ENCODE peak calls at places on chromosomes 12 and 14, in four cellular contexts. One of them, this sample, is unnamed. For H3K9me3 and H3K4me1, the result is how much of the 10 kb centered on the place peaks cover.

GRCh38 chr12:51980809-51981127 is 26.0 kb upstream of the TAMALIN start:
- DNase-seq in CD8-positive, alpha-beta T cell: no peak
- DNase-seq in lower lobe of right lung: no peak
- DNase-seq in mammary epithelial cell: no peak
- DNase-seq in this sample: no peak

GRCh38 chr14:39158222-39158858 is 11.8 kb downstream of the TRAPPC6B start:
- DNase-seq in lower lobe of right lung: no peak
- DNase-seq in CD8-positive, alpha-beta T cell: no peak
- DNase-seq in mammary epithelial cell: no peak
- DNase-seq in this sample: no peak

GRCh38 chr12:123478069-123478468 is 20.1 kb downstream of the SNRNP35 start:
- DNase-seq in CD8-positive, alpha-beta T cell: no peak
- DNase-seq in lower lobe of right lung: no peak
- DNase-seq in mammary epithelial cell: no peak
- DNase-seq in this sample: no peak

GRCh38 chr14:89000007-89000942 is 175.8 kb downstream of the TTC8 start:
- DNase-seq in lower lobe of right lung: peak
- DNase-seq in mammary epithelial cell: peak
- DNase-seq in CD8-positive, alpha-beta T cell: no peak
- DNase-seq in this sample: peak

GRCh38 chr12:75878382-75878720 is 153.2 kb downstream of the PHLDA1 start:
- DNase-seq in CD8-positive, alpha-beta T cell: no peak
- DNase-seq in mammary epithelial cell: peak
- DNase-seq in lower lobe of right lung: no peak
- DNase-seq in this sample: peak

GRCh38 chr14:89566644-89567411 is 149.8 kb upstream of the FOXN3 start:
- DNase-seq in mammary epithelial cell: no peak
- DNase-seq in lower lobe of right lung: no peak
- DNase-seq in CD8-positive, alpha-beta T cell: no peak
- DNase-seq in this sample: no peak

GRCh38 chr14:68249534-68250517 is 430.2 kb downstream of the RAD51B start:
- DNase-seq in lower lobe of right lung: no peak
- DNase-seq in mammary epithelial cell: peak
- DNase-seq in CD8-positive, alpha-beta T cell: no peak
- DNase-seq in this sample: peak

GRCh38 chr12:107570721-107571120 is 114.9 kb upstream of the PWP1 start:
- DNase-seq in CD8-positive, alpha-beta T cell: no peak
- DNase-seq in lower lobe of right lung: no peak
- DNase-seq in mammary epithelial cell: no peak
- DNase-seq in this sample: peak

GRCh38 chr12:15163001-15163400 is 58.2 kb downstream of the RERG start:
- DNase-seq in CD8-positive, alpha-beta T cell: no peak
- DNase-seq in lower lobe of right lung: no peak
- DNase-seq in mammary epithelial cell: peak
- DNase-seq in this sample: no peak

GRCh38 chr12:103495783-103496456 is at the start of gene C12orf42:
- DNase-seq in mammary epithelial cell: peak
- DNase-seq in lower lobe of right lung: peak
- DNase-seq in CD8-positive, alpha-beta T cell: peak
- DNase-seq in this sample: peak

GRCh38 chr12:99131761-99132199 is 486.7 kb downstream of the APAF1 start:
- DNase-seq in mammary epithelial cell: no peak
- DNase-seq in lower lobe of right lung: peak
- DNase-seq in CD8-positive, alpha-beta T cell: no peak
- DNase-seq in this sample: peak

GRCh38 chr12:103093499-103094106 is 136.1 kb downstream of the ASCL1 start:
- DNase-seq in CD8-positive, alpha-beta T cell: no peak
- DNase-seq in mammary epithelial cell: no peak
- DNase-seq in lower lobe of right lung: no peak
- DNase-seq in this sample: no peak

GRCh38 chr14:64937821-64938193 is 4.7 kb downstream of the GPX2 start:
- DNase-seq in CD8-positive, alpha-beta T cell: no peak
- DNase-seq in mammary epithelial cell: no peak
- DNase-seq in lower lobe of right lung: no peak
- DNase-seq in this sample: peak

GRCh38 chr12:52217223-52217622 is 15.8 kb upstream of the KRT7 start:
- DNase-seq in CD8-positive, alpha-beta T cell: no peak
- DNase-seq in mammary epithelial cell: peak
- DNase-seq in lower lobe of right lung: peak
- DNase-seq in this sample: no peak

GRCh38 chr12:124391340-124392261 is 96.7 kb downstream of the RFLNA start:
- DNase-seq in CD8-positive, alpha-beta T cell: peak
- DNase-seq in lower lobe of right lung: peak
- DNase-seq in mammary epithelial cell: no peak
- DNase-seq in this sample: peak

GRCh38 chr14:64060648-64061096 is 207.9 kb downstream of the SYNE2 start:
- DNase-seq in lower lobe of right lung: no peak
- DNase-seq in CD8-positive, alpha-beta T cell: no peak
- DNase-seq in mammary epithelial cell: peak
- DNase-seq in this sample: peak

GRCh38 chr14:52366796-52367315 is 52.7 kb downstream of the PTGER2 start:
- DNase-seq in lower lobe of right lung: no peak
- DNase-seq in CD8-positive, alpha-beta T cell: no peak
- DNase-seq in mammary epithelial cell: no peak
- DNase-seq in this sample: no peak

GRCh38 chr14:69327507-69327906 is 67.5 kb downstream of the GALNT16 start:
- DNase-seq in CD8-positive, alpha-beta T cell: no peak
- DNase-seq in mammary epithelial cell: no peak
- DNase-seq in lower lobe of right lung: no peak
- DNase-seq in this sample: no peak

GRCh38 chr12:29439506-29439905 is 58.0 kb downstream of the OVCH1 start:
- DNase-seq in CD8-positive, alpha-beta T cell: no peak
- DNase-seq in mammary epithelial cell: no peak
- DNase-seq in lower lobe of right lung: no peak
- DNase-seq in this sample: no peak

GRCh38 chr14:72523397-72524157 is 370.3 kb downstream of the DPF3 start:
- DNase-seq in CD8-positive, alpha-beta T cell: no peak
- DNase-seq in mammary epithelial cell: no peak
- DNase-seq in lower lobe of right lung: no peak
- DNase-seq in this sample: no peak

GRCh38 chr14:92122761-92123160 is 992 bp downstream of the CPSF2 start:
- DNase-seq in lower lobe of right lung: no peak
- DNase-seq in CD8-positive, alpha-beta T cell: no peak
- DNase-seq in mammary epithelial cell: no peak
- DNase-seq in this sample: peak

GRCh38 chr12:107437954-107438353 is 247.6 kb upstream of the PWP1 start:
- DNase-seq in lower lobe of right lung: no peak
- DNase-seq in CD8-positive, alpha-beta T cell: no peak
- DNase-seq in mammary epithelial cell: no peak
- DNase-seq in this sample: no peak

GRCh38 chr12:132614861-132615578 is 3.6 kb upstream of the P2RX2 start:
- DNase-seq in CD8-positive, alpha-beta T cell: peak
- DNase-seq in lower lobe of right lung: peak
- DNase-seq in mammary epithelial cell: peak
- DNase-seq in this sample: peak

GRCh38 chr14:89283327-89284060 is 133.5 kb downstream of the FOXN3 start:
- DNase-seq in mammary epithelial cell: no peak
- DNase-seq in lower lobe of right lung: no peak
- DNase-seq in CD8-positive, alpha-beta T cell: no peak
- DNase-seq in this sample: no peak

GRCh38 chr14:104780513-104781030 is 15.0 kb downstream of the AKT1 start:
- DNase-seq in CD8-positive, alpha-beta T cell: no peak
- DNase-seq in lower lobe of right lung: no peak
- DNase-seq in mammary epithelial cell: no peak
- DNase-seq in this sample: no peak

GRCh38 chr14:22433059-22433458 is 156.0 kb downstream of the DAD1 start:
- DNase-seq in mammary epithelial cell: no peak
- DNase-seq in lower lobe of right lung: no peak
- DNase-seq in CD8-positive, alpha-beta T cell: no peak
- DNase-seq in this sample: no peak

GRCh38 chr12:54390668-54391551 is 6.4 kb upstream of the ZNF385A start:
- DNase-seq in CD8-positive, alpha-beta T cell: peak
- DNase-seq in lower lobe of right lung: no peak
- DNase-seq in mammary epithelial cell: peak
- DNase-seq in this sample: no peak

GRCh38 chr12:124904306-124905098 is 9.9 kb downstream of the UBC start:
- DNase-seq in mammary epithelial cell: peak
- DNase-seq in CD8-positive, alpha-beta T cell: no peak
- DNase-seq in lower lobe of right lung: peak
- DNase-seq in this sample: peak

GRCh38 chr14:103281496-103282231 is 52.4 kb upstream of the EIF5 start:
- DNase-seq in CD8-positive, alpha-beta T cell: no peak
- DNase-seq in mammary epithelial cell: peak
- DNase-seq in lower lobe of right lung: no peak
- DNase-seq in this sample: peak

GRCh38 chr14:105844810-105845724 is 318.7 kb downstream of the TMEM121 start:
- DNase-seq in mammary epithelial cell: no peak
- DNase-seq in CD8-positive, alpha-beta T cell: peak
- DNase-seq in lower lobe of right lung: no peak
- DNase-seq in this sample: no peak
- H3K9me3 ChIP-seq in mammary epithelial cell: half or more
- H3K9me3 ChIP-seq in CD8-positive, alpha-beta T cell: under half
- H3K9me3 ChIP-seq in lower lobe of right lung: under half
- H3K9me3 ChIP-seq in this sample: under half

GRCh38 chr14:75070383-75070782 is 942 bp downstream of the ZC2HC1C start:
- DNase-seq in mammary epithelial cell: no peak
- DNase-seq in CD8-positive, alpha-beta T cell: no peak
- DNase-seq in lower lobe of right lung: no peak
- DNase-seq in this sample: no peak
- H3K4me3 ChIP-seq in mammary epithelial cell: no peak
- H3K4me3 ChIP-seq in CD8-positive, alpha-beta T cell: no peak
- H3K4me3 ChIP-seq in lower lobe of right lung: peak
- H3K4me3 ChIP-seq in this sample: no peak

DNA sequence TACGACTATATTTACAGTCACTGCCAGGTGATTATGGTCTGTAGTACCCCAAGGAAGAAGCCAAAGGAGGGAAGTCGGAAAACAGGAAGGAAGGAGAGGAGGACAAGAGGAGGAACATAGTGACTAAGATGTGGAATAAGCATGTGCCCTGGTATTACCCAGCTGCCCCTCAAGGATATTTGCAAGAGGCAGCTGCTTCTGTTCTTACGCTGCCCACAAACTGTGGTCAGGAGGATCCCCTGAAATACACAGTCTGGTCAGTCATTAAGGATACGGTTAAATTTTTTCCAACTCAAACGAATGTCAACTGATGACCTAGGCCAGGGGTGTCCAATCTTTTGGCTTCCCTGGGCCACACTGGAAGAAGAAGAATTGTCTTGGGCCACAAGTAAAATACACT is 126.5 kb downstream of the CMAS start:
- DNase-seq in lower lobe of right lung: no peak
- DNase-seq in CD8-positive, alpha-beta T cell: no peak
- DNase-seq in mammary epithelial cell: no peak
- DNase-seq in this sample: no peak
- H3K4me1 ChIP-seq in lower lobe of right lung: under half
- H3K4me1 ChIP-seq in CD8-positive, alpha-beta T cell: under half
- H3K4me1 ChIP-seq in mammary epithelial cell: under half
- H3K4me1 ChIP-seq in this sample: under half

DNA sequence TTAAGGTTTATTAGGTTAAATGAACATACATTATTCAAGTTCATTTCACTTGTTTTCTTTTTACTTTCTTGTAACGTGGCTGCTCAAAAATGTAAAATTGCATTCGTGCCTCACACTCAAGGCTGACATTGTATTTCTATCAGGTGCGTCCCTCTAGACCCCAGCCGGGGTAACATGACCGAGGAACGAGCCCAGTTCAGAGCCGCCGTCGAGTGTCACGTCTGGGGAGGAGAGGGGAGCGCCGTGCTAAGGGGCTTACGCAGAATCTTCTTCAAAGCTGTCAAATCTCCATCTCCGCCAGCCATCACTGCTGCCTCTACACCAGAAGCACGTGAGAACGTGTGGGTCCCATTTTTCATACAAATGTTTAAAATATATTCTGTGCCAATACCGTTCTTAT is 170.6 kb downstream of the RIMBP2 start:
- DNase-seq in CD8-positive, alpha-beta T cell: no peak
- DNase-seq in lower lobe of right lung: no peak
- DNase-seq in mammary epithelial cell: no peak
- DNase-seq in this sample: no peak
- H3K9me3 ChIP-seq in CD8-positive, alpha-beta T cell: under half
- H3K9me3 ChIP-seq in lower lobe of right lung: under half
- H3K9me3 ChIP-seq in mammary epithelial cell: under half
- H3K9me3 ChIP-seq in this sample: under half

GRCh38 chr12:120132863-120133385 is 16.4 kb upstream of the RAB35 start:
- DNase-seq in mammary epithelial cell: no peak
- DNase-seq in lower lobe of right lung: no peak
- DNase-seq in CD8-positive, alpha-beta T cell: no peak
- DNase-seq in this sample: no peak
- H3K4me3 ChIP-seq in mammary epithelial cell: no peak
- H3K4me3 ChIP-seq in lower lobe of right lung: no peak
- H3K4me3 ChIP-seq in CD8-positive, alpha-beta T cell: no peak
- H3K4me3 ChIP-seq in this sample: no peak

DNA sequence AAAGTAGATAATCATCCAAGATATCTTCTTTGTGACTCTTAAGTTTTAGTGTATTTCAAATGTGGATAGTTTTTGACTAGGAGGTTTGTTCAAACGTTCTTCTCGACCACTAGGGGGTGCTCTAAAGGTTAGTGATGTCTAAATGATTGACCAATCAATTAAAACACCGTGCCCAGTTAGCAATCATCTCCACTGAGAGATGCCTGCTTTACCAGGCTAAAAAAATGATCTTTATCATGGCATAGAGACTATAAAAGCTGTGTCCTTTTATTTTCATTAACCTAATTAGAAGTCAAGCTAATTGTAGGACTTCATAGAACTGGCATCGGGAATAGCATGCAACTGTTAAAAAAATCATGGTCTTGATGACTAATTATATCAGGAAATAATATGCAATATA is 153.9 kb downstream of the PRKCH start:
- DNase-seq in mammary epithelial cell: peak
- DNase-seq in CD8-positive, alpha-beta T cell: peak
- DNase-seq in lower lobe of right lung: no peak
- DNase-seq in this sample: peak
- H3K4me1 ChIP-seq in mammary epithelial cell: half or more
- H3K4me1 ChIP-seq in CD8-positive, alpha-beta T cell: half or more
- H3K4me1 ChIP-seq in lower lobe of right lung: half or more
- H3K4me1 ChIP-seq in this sample: half or more

DNA sequence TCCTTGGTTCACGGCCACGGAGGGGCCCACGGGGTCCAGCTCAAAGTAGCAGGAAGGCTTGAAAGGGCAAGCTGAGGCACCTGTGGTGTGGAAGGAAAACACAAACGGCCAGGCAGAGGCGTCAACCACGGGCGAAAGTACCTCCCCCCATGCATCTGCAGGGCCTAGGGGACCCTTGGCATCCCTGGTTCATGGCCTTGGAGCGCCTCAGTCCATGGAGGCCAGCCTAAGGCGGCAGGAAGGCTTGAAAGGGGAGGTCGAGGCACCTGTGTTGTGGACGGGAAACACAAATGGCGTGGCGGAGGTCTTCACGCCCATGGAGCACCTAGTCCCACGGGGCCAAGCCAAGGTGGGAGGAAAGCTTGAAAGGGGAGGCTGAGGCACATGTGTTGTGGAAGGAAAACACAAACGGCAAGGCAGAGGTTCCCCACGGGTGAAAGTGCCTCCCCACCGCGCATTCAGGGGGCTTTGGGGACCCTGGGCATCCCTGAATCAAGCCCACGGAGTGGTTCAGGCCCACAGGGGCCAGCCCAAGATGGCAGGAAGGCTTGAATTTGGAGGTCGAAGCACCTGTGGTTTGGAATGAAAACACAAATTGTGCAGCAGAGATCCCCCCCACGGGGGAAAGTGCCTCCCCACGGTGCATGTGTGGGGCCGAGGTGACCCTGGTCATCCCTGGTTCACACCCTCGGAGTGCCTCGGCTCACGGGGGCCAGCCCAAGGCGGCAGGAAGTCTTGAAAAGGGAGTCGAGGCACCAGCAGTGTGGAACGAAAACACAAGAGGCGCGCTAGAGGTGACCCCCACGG is 380.8 kb downstream of the ALG10 start:
- DNase-seq in CD8-positive, alpha-beta T cell: peak
- DNase-seq in lower lobe of right lung: peak
- DNase-seq in mammary epithelial cell: no peak
- DNase-seq in this sample: no peak
- H3K9me3 ChIP-seq in CD8-positive, alpha-beta T cell: under half
- H3K9me3 ChIP-seq in lower lobe of right lung: under half
- H3K9me3 ChIP-seq in mammary epithelial cell: under half
- H3K9me3 ChIP-seq in this sample: under half

This sample was measured in adipocyte.